ENCODE peak calls at places on chromosomes 1 and 21, in ten cellular contexts. O is heart left ventricle, J is uterus, I is A549, W is GM12878, H is esophagus squamous epithelium, K is tibial nerve, X is upper lobe of left lung, G is breast epithelium, S is stomach. Y is an unnamed sample.
A peak's percentile ranks its signal among the peaks of the same experiment; 100 is the strongest.

GRCh38 chr1:23210351-23210785 is 6.9 kb downstream of the HTR1D start:
- DNase-seq in O (no peak), J (no peak), I (no peak), W (no peak), H (no peak), K (no peak), X (no peak), G (no peak), S (no peak), Y (no peak)

GRCh38 chr1:98305362-98305761 is 356.2 kb upstream of the SNX7 start:
- DNase-seq in O (no peak), J (no peak), I (no peak), W (no peak), H (no peak), K (no peak), X (no peak), G (no peak), S (no peak), Y (no peak)

GRCh38 chr1:63831409-63831808 is 57.6 kb downstream of the ROR1 start:
- DNase-seq in O (no peak), J (no peak), I (no peak), W (no peak), H (no peak), K (no peak), X (no peak), G (no peak), S (no peak), Y (no peak)

GRCh38 chr1:22893292-22893691 is 79.4 kb downstream of the LACTBL1 start:
- DNase-seq in O (no peak), J (no peak), I (no peak), W (no peak), H (no peak), K (no peak), X (no peak), G (no peak), S (no peak), Y (no peak)

GRCh38 chr1:14165289-14165867 is 433.1 kb upstream of the KAZN start:
- DNase-seq in O (no peak), J (no peak), I (no peak), W (no peak), H (no peak), K (no peak), X (peak; percentile 46), G (peak; percentile 45), S (no peak), Y (no peak)

GRCh38 chr1:178467837-178468236 is 28.9 kb downstream of the CLEC20A start:
- DNase-seq in O (no peak), J (no peak), I (no peak), W (no peak), H (no peak), K (no peak), X (no peak), G (no peak), S (no peak), Y (no peak)

GRCh38 chr1:86500731-86501130 is 32.0 kb downstream of the CLCA1 start:
- DNase-seq in O (no peak), J (no peak), I (no peak), W (no peak), H (no peak), K (no peak), X (no peak), G (no peak), S (no peak), Y (no peak)

GRCh38 chr1:23634840-23635642 is 56.6 kb upstream of the RPL11 start:
- DNase-seq in O (no peak), J (peak; percentile 58), I (peak; percentile 86), W (peak; percentile 66), H (no peak), K (no peak), X (peak; percentile 55), G (peak; percentile 57), S (peak; percentile 62), Y (peak; percentile 78)

GRCh38 chr21:34989337-34990151 is 59.6 kb downstream of the RUNX1 start:
- DNase-seq in O (no peak), J (no peak), I (no peak), W (no peak), H (no peak), K (no peak), X (no peak), G (no peak), S (no peak), Y (no peak)

GRCh38 chr1:69201716-69202115 is 366.0 kb upstream of the LRRC7 start:
- DNase-seq in O (no peak), J (no peak), I (no peak), W (no peak), H (no peak), K (no peak), X (no peak), G (no peak), S (no peak), Y (no peak)

GRCh38 chr1:177983087-177983823 is 13.4 kb upstream of the SEC16B start:
- DNase-seq in O (no peak), J (no peak), I (no peak), W (no peak), H (no peak), K (no peak), X (no peak), G (no peak), S (no peak), Y (no peak)

GRCh38 chr1:150429805-150430204 is 57.4 kb upstream of the TARS2 start:
- DNase-seq in O (no peak), J (no peak), I (peak; percentile 16), W (no peak), H (no peak), K (no peak), X (no peak), G (no peak), S (no peak), Y (no peak)

GRCh38 chr1:38000233-38000528 is 5.1 kb downstream of the FHL3 start:
- DNase-seq in O (no peak), J (no peak), I (no peak), W (no peak), H (no peak), K (no peak), X (no peak), G (no peak), S (no peak), Y (no peak)
- TF ChIP-seq POLR2A in O (no peak), J (no peak), I (no peak), W (no peak), H (no peak), K (no peak), X (no peak), G (no peak), S (no peak), Y (no peak)

DNA sequence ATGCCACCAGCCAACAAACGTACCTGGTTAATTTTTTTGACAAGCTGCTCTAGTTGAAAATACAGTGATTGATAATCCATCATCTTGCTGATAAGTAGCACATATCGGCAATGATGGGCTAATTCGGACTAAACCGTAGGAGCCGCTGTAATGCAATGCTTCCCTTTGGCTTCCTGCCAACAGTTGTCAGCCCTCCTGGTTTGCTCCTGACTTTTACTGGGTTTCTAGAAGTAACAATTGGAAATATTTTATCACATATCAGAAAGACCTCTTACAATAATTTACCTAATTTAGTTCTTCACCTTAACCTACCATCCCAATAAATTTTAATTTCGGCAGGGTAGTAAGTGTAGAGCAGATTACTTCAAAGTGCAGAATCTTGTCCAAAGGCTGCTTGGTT is 148.5 kb downstream of the DHRS3 start:
- DNase-seq in O (no peak), J (no peak), I (no peak), W (no peak), H (no peak), K (no peak), X (no peak), G (no peak), S (no peak), Y (no peak)
- TF ChIP-seq CTCF in O (no peak), J (no peak), I (no peak), W (no peak), H (no peak), K (no peak), X (no peak), G (no peak), S (no peak), Y (no peak)

GRCh38 chr1:116528329-116529083 is 42.3 kb downstream of the CD58 start:
- DNase-seq in O (no peak), J (no peak), I (no peak), W (no peak), H (no peak), K (no peak), X (no peak), G (no peak), S (no peak), Y (no peak)
- TF ChIP-seq POLR2A in O (no peak), J (no peak), I (no peak), W (no peak), H (no peak), K (no peak), X (no peak), G (no peak), S (no peak), Y (no peak)

GRCh38 chr1:16018308-16018707 is 465 bp upstream of the HSPB7 start:
- DNase-seq in O (no peak), J (no peak), I (no peak), W (no peak), H (no peak), K (no peak), X (no peak), G (no peak), S (no peak), Y (no peak)

GRCh38 chr1:16015960-16016901 is 1.6 kb downstream of the HSPB7 start:
- DNase-seq in O (no peak), J (peak; percentile 67), I (no peak), W (no peak), H (no peak), K (no peak), X (no peak), G (no peak), S (no peak), Y (no peak)

GRCh38 chr1:16018749-16019515 is 1.1 kb upstream of the HSPB7 start:
- DNase-seq in O (no peak), J (no peak), I (no peak), W (no peak), H (no peak), K (no peak), X (no peak), G (no peak), S (no peak), Y (no peak)

GRCh38 chr1:16017076-16017460 is 775 bp downstream of the HSPB7 start:
- DNase-seq in O (no peak), J (no peak), I (no peak), W (no peak), H (no peak), K (no peak), X (no peak), G (no peak), S (no peak), Y (no peak)

DNA sequence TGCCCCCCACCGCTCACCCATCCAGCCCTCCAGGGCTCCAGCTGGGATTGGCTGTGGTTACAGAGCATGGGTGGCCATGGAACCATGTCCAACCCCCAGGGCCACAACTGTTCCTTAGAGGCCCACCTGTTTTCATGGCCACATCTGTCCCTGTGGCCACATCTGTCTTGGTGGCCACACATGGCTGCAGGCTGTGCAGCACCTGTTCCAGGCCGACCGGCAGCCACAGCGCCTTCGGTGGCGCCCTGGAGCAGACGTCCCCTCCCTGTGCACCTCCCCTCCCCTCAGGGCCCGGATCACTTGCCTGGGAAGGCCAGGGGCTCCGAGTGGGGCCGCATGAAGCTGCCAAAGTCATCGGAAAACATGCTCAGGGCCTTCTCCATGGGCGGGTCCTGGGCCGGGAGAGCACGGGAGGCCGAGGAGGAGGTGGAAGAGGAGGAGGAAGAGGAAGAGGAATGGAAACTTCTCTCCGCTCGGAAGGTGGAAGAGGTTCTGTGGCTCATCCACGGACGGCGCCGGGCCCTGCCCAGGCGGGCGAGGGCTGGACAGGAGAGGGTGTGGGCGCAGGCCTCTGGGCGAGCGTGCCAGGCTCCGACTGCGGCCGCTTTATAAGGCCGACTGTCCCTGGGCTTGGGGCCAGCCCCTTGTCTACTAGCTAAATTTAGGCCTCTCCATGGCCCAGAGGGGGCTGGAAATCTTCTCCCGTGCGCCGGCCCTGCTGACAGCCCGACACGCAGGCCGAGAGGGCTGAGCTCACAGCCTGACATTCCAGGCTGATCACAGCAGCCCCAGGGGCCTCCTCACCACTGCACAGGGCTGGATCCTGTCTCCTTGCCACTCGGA is at the start of gene HSPB7:
- DNase-seq in O (peak; percentile 92), J (peak; percentile 94), I (no peak), W (no peak), H (no peak), K (peak; percentile 60), X (peak; percentile 47), G (peak; percentile 54), S (peak; percentile 81), Y (peak; percentile 82)
- TF ChIP-seq CTCF in O (no peak), J (peak; percentile 4), I (no peak), W (no peak), H (no peak), K (no peak), X (no peak), G (no peak), S (no peak), Y (no peak)